ENCODE peak calls at places on chromosomes 6 and 20, in four cellular contexts. M, T, E and S are unnamed samples.

GRCh38 chr6:96542702-96543101 is 20.2 kb upstream of the FHL5 start:
- DNase-seq in M (no peak), T (no peak), E (peak), S (no peak)

GRCh38 chr6:3608159-3608558 is 143.4 kb downstream of the PXDC1 start:
- DNase-seq in M (no peak), T (no peak), E (no peak), S (no peak)

GRCh38 chr6:84026721-84027164 is 6.8 kb upstream of the MRAP2 start:
- DNase-seq in M (no peak), T (no peak), E (no peak), S (no peak)

GRCh38 chr6:35497571-35498406 is 910 bp upstream of the TEAD3 start:
- DNase-seq in M (peak), T (peak), E (no peak), S (peak)

GRCh38 chr20:57879437-57880115 is 169.8 kb upstream of the PMEPA1 start:
- DNase-seq in M (no peak), T (no peak), E (no peak), S (no peak)

GRCh38 chr6:131766631-131767030 is 41.2 kb upstream of the ENPP1 start:
- DNase-seq in M (no peak), T (no peak), E (no peak), S (no peak)

GRCh38 chr6:21769405-21769851 is 175.9 kb downstream of the SOX4 start:
- DNase-seq in M (no peak), T (no peak), E (no peak), S (no peak)

GRCh38 chr6:44629636-44630035 is 242.1 kb downstream of the CDC5L start:
- DNase-seq in M (no peak), T (no peak), E (no peak), S (no peak)

GRCh38 chr20:24118096-24118780 is 129.7 kb upstream of the GGTLC1 start:
- DNase-seq in M (no peak), T (peak), E (no peak), S (no peak)

GRCh38 chr6:141426400-141426980 is 706.2 kb upstream of the GJE1 start:
- DNase-seq in M (no peak), T (no peak), E (no peak), S (no peak)

GRCh38 chr6:24357336-24358218 is at the start of gene DCDC2:
- DNase-seq in M (peak), T (no peak), E (peak), S (peak)

GRCh38 chr6:24584390-24584735 is 61.6 kb downstream of the KIAA0319 start:
- DNase-seq in M (no peak), T (peak), E (peak), S (no peak)

GRCh38 chr20:32535316-32535952 is 49.7 kb downstream of the NOL4L start:
- DNase-seq in M (no peak), T (no peak), E (no peak), S (no peak)

GRCh38 chr6:103820148-103820547 is 1039.6 kb downstream of the HACE1 start:
- DNase-seq in M (no peak), T (no peak), E (no peak), S (no peak)

GRCh38 chr6:131733376-131734016 is 22.7 kb upstream of the CTAGE9 start:
- DNase-seq in M (no peak), T (no peak), E (no peak), S (no peak)

GRCh38 chr6:129141499-129141898 is 258.6 kb downstream of the LAMA2 start:
- DNase-seq in M (no peak), T (no peak), E (no peak), S (no peak)

GRCh38 chr6:139062921-139063320 is 34.4 kb downstream of the ABRACL start:
- DNase-seq in M (no peak), T (no peak), E (no peak), S (no peak)

GRCh38 chr6:104862456-104862855 is 2.7 kb upstream of the HACE1 start:
- DNase-seq in M (no peak), T (no peak), E (no peak), S (no peak)

GRCh38 chr6:42407379-42407778 is 44.3 kb downstream of the TRERF1 start:
- DNase-seq in M (no peak), T (no peak), E (no peak), S (no peak)

GRCh38 chr6:139044250-139044649 is 15.7 kb downstream of the ABRACL start:
- DNase-seq in M (no peak), T (no peak), E (no peak), S (no peak)

GRCh38 chr6:163054641-163055040 is 326.9 kb downstream of the PACRG start:
- DNase-seq in M (no peak), T (no peak), E (peak), S (no peak)

GRCh38 chr6:4303638-4304037 is 168.3 kb upstream of the ECI2 start:
- DNase-seq in M (no peak), T (no peak), E (no peak), S (no peak)

GRCh38 chr6:53347921-53348435 is 772 bp downstream of the ELOVL5 start:
- DNase-seq in M (peak), T (peak), E (peak), S (peak)

GRCh38 chr6:125944434-125944816 is 12.1 kb upstream of the HINT3 start:
- DNase-seq in M (no peak), T (no peak), E (no peak), S (no peak)

GRCh38 chr6:31272431-31272830 is 539 bp upstream of the HLA-C start:
- DNase-seq in M (no peak), T (no peak), E (no peak), S (no peak)

GRCh38 chr6:167706313-167707109 is 120.2 kb upstream of the AFDN start:
- DNase-seq in M (no peak), T (no peak), E (no peak), S (no peak)

GRCh38 chr6:73521351-73522254 is 771 bp upstream of the EEF1A1 start:
- DNase-seq in M (peak), T (peak), E (peak), S (peak)

GRCh38 chr6:30322527-30323501 is 3.9 kb upstream of the TRIM39 start:
- DNase-seq in M (no peak), T (no peak), E (no peak), S (no peak)

GRCh38 chr20:32454164-32455145 is 96.3 kb downstream of the ASXL1 start:
- DNase-seq in M (no peak), T (no peak), E (no peak), S (no peak)

GRCh38 chr6:39840781-39841180 is 48.6 kb downstream of the DAAM2 start:
- DNase-seq in M (no peak), T (no peak), E (no peak), S (no peak)

GRCh38 chr20:46872315-46873211 is 22.1 kb upstream of the EYA2 start:
- DNase-seq in M (no peak), T (peak), E (no peak), S (no peak)

GRCh38 chr6:145319605-145320004 is 415.7 kb downstream of the EPM2A start:
- DNase-seq in M (no peak), T (no peak), E (no peak), S (no peak)

GRCh38 chr6:155690820-155691219 is 235.2 kb upstream of the NOX3 start:
- DNase-seq in M (no peak), T (no peak), E (no peak), S (no peak)

GRCh38 chr6:16141514-16141913 is 12.6 kb downstream of the MYLIP start:
- DNase-seq in M (no peak), T (no peak), E (no peak), S (no peak)

GRCh38 chr6:89144358-89145041 is 1.4 kb upstream of the PM20D2 start:
- DNase-seq in M (no peak), T (peak), E (no peak), S (no peak)

GRCh38 chr6:16257999-16258708 is 19.8 kb downstream of the GMPR start:
- DNase-seq in M (no peak), T (no peak), E (no peak), S (no peak)

DNA sequence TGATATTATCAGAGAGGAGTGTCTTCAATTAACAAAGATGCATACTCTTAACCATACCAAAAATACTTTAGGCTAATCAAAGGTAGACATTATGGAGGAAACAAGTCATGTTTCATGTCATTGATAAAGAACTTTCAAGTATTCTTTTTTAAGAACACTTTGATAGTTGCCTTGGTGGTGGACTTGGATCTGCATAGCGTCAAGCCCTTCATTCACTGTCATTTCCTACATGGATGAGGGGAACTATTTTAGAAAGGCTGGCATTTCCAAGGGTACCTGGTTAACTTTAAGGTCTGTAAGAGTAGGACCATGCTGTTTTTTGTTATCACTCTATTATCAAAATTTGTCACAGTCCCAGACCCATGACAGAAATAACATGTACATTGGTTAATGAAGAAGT is 622.5 kb downstream of the PKHD1 start:
- DNase-seq in M (no peak), T (no peak), E (peak), S (no peak)
- TF ChIP-seq CTCF in M (no peak), T (no peak), E (no peak), S (no peak)

DNA sequence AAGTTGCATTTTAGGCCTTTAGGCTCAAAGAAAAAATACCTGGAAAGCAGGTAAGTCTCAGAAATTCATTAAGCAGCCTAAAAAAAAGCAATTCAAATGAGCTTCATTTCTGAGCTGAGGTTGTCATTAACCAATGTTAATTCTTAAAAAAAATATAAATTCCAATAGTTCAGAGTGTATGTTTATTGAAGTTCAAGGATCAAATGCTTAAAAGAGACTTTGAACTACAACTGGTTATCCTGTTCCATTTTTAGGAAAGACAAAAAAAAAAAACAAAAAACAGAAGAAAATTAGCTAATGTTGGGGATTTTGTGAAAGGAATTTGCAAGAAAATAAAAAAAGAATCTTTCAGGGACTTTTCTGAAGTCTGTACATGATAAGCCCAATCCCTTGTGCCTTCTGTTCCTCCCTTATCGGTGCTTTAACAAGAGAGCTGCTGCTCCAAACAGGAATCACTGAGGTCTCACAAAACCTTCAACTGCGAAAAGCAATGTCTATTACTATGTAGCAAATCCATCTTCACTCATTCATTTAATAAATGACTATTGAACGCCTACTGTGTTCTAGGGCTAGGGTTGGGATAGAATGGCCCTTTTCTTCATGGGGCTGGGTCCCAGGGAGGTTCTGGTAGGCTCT is 90.3 kb downstream of the FOXF2 start:
- DNase-seq in M (no peak), T (no peak), E (no peak), S (no peak)
- TF ChIP-seq CTCF in M (no peak), T (no peak), E (no peak), S (no peak)

GRCh38 chr6:158042245-158042798 is 60.7 kb downstream of the SYNJ2 start:
- DNase-seq in M (no peak), T (peak), E (peak), S (no peak)
- TF ChIP-seq CTCF in M (no peak), T (no peak), E (peak), S (no peak)

DNA sequence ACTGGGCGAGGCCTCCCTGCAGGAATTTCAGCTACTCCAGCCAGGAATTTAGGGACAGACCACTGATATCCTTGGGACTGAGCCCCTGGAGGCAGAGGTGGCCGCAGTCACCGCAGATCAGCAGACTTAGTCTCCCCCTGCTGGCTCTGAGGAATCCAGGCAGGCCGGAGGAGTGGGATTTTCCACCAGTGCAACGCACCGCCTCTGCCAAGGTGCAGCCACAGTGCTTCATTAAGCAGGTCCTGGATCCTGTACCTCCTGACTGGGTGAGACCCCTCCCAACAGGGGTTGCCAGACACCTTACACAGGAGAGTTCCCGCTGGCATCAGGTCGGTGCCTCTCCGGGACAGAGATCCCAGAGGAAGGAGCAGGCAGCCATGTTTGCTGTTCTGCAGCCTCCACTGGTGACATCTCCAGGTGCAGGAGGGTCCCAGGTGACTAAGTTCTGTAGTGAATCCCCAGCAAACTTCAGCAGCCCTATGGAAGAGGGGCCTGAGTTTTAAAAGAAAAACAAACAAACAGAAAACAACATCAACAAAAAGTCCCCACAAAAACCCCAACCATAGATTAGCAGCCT is 515.2 kb downstream of the FRK start:
- DNase-seq in M (peak), T (no peak), E (peak), S (peak)
- TF ChIP-seq CTCF in M (peak), T (no peak), E (peak), S (peak)